ENCODE peak calls at places on chromosomes 2 and 18, in ten cellular contexts. One of them, this sample, is unnamed. For H3K36me3, the result is how much of the 10 kb centered on the place peaks cover.

GRCh38 chr18:23646282-23646681 is 16.4 kb downstream of the ANKRD29 start:
- DNase-seq in K562: no peak
- DNase-seq in psoas muscle: no peak
- DNase-seq in body of pancreas: no peak
- DNase-seq in naive thymus-derived CD4-positive, alpha-beta T cell: no peak
- DNase-seq in SK-N-MC: no peak
- DNase-seq in SJSA1: no peak
- DNase-seq in pancreas: no peak
- DNase-seq in breast epithelium: no peak
- DNase-seq in mammary epithelial cell: no peak
- DNase-seq in this sample: no peak

GRCh38 chr2:122481717-122482116 is 726.3 kb downstream of the TSN start:
- DNase-seq in K562: no peak
- DNase-seq in psoas muscle: no peak
- DNase-seq in pancreas: no peak
- DNase-seq in body of pancreas: no peak
- DNase-seq in breast epithelium: no peak
- DNase-seq in naive thymus-derived CD4-positive, alpha-beta T cell: no peak
- DNase-seq in mammary epithelial cell: peak
- DNase-seq in SK-N-MC: no peak
- DNase-seq in SJSA1: no peak
- DNase-seq in this sample: no peak

GRCh38 chr2:62440281-62440946 is 65.6 kb downstream of the TMEM17 start:
- DNase-seq in SJSA1: no peak
- DNase-seq in SK-N-MC: no peak
- DNase-seq in pancreas: no peak
- DNase-seq in body of pancreas: no peak
- DNase-seq in psoas muscle: no peak
- DNase-seq in breast epithelium: no peak
- DNase-seq in mammary epithelial cell: no peak
- DNase-seq in K562: no peak
- DNase-seq in naive thymus-derived CD4-positive, alpha-beta T cell: no peak
- DNase-seq in this sample: no peak

GRCh38 chr2:202723746-202724145 is 89.0 kb downstream of the FAM117B start:
- DNase-seq in body of pancreas: no peak
- DNase-seq in pancreas: no peak
- DNase-seq in psoas muscle: no peak
- DNase-seq in naive thymus-derived CD4-positive, alpha-beta T cell: no peak
- DNase-seq in breast epithelium: no peak
- DNase-seq in SJSA1: no peak
- DNase-seq in K562: no peak
- DNase-seq in SK-N-MC: no peak
- DNase-seq in mammary epithelial cell: no peak
- DNase-seq in this sample: no peak

GRCh38 chr2:7673843-7674242 is 756.6 kb downstream of the RNF144A start:
- DNase-seq in body of pancreas: no peak
- DNase-seq in SK-N-MC: no peak
- DNase-seq in psoas muscle: no peak
- DNase-seq in SJSA1: no peak
- DNase-seq in pancreas: no peak
- DNase-seq in breast epithelium: no peak
- DNase-seq in mammary epithelial cell: no peak
- DNase-seq in K562: no peak
- DNase-seq in naive thymus-derived CD4-positive, alpha-beta T cell: no peak
- DNase-seq in this sample: no peak

GRCh38 chr2:222380456-222380855 is 43.9 kb upstream of the SGPP2 start:
- DNase-seq in SK-N-MC: no peak
- DNase-seq in psoas muscle: no peak
- DNase-seq in breast epithelium: no peak
- DNase-seq in body of pancreas: no peak
- DNase-seq in K562: no peak
- DNase-seq in SJSA1: no peak
- DNase-seq in naive thymus-derived CD4-positive, alpha-beta T cell: no peak
- DNase-seq in mammary epithelial cell: no peak
- DNase-seq in pancreas: no peak
- DNase-seq in this sample: no peak

GRCh38 chr2:212227755-212228154 is 310.8 kb downstream of the ERBB4 start:
- DNase-seq in pancreas: peak
- DNase-seq in psoas muscle: no peak
- DNase-seq in SK-N-MC: peak
- DNase-seq in SJSA1: no peak
- DNase-seq in breast epithelium: no peak
- DNase-seq in K562: no peak
- DNase-seq in naive thymus-derived CD4-positive, alpha-beta T cell: no peak
- DNase-seq in mammary epithelial cell: peak
- DNase-seq in body of pancreas: peak
- DNase-seq in this sample: no peak

GRCh38 chr18:80241919-80242777 is 5.2 kb downstream of the PARD6G start:
- DNase-seq in naive thymus-derived CD4-positive, alpha-beta T cell: no peak
- DNase-seq in psoas muscle: no peak
- DNase-seq in body of pancreas: no peak
- DNase-seq in breast epithelium: no peak
- DNase-seq in K562: no peak
- DNase-seq in SJSA1: no peak
- DNase-seq in pancreas: no peak
- DNase-seq in SK-N-MC: no peak
- DNase-seq in mammary epithelial cell: peak
- DNase-seq in this sample: no peak

GRCh38 chr2:97736608-97737330 is 23.4 kb downstream of the ZAP70 start:
- DNase-seq in body of pancreas: no peak
- DNase-seq in SK-N-MC: no peak
- DNase-seq in psoas muscle: no peak
- DNase-seq in breast epithelium: no peak
- DNase-seq in mammary epithelial cell: no peak
- DNase-seq in SJSA1: no peak
- DNase-seq in pancreas: no peak
- DNase-seq in K562: no peak
- DNase-seq in naive thymus-derived CD4-positive, alpha-beta T cell: no peak
- DNase-seq in this sample: no peak

GRCh38 chr18:28961669-28962228 is 784.8 kb upstream of the CDH2 start:
- DNase-seq in SK-N-MC: no peak
- DNase-seq in naive thymus-derived CD4-positive, alpha-beta T cell: no peak
- DNase-seq in psoas muscle: no peak
- DNase-seq in SJSA1: no peak
- DNase-seq in pancreas: no peak
- DNase-seq in breast epithelium: no peak
- DNase-seq in body of pancreas: no peak
- DNase-seq in mammary epithelial cell: peak
- DNase-seq in K562: peak
- DNase-seq in this sample: no peak

GRCh38 chr2:241852116-241852980 is 6.3 kb downstream of the PDCD1 start:
- DNase-seq in naive thymus-derived CD4-positive, alpha-beta T cell: no peak
- DNase-seq in K562: no peak
- DNase-seq in body of pancreas: no peak
- DNase-seq in SK-N-MC: no peak
- DNase-seq in psoas muscle: no peak
- DNase-seq in pancreas: peak
- DNase-seq in SJSA1: peak
- DNase-seq in breast epithelium: peak
- DNase-seq in mammary epithelial cell: no peak
- DNase-seq in this sample: peak

GRCh38 chr2:118913805-118914645 is 28.0 kb upstream of the MARCO start:
- DNase-seq in K562: no peak
- DNase-seq in SK-N-MC: no peak
- DNase-seq in naive thymus-derived CD4-positive, alpha-beta T cell: no peak
- DNase-seq in pancreas: no peak
- DNase-seq in SJSA1: no peak
- DNase-seq in body of pancreas: no peak
- DNase-seq in psoas muscle: no peak
- DNase-seq in breast epithelium: no peak
- DNase-seq in mammary epithelial cell: peak
- DNase-seq in this sample: no peak

GRCh38 chr2:45902379-45902778 is 250.9 kb downstream of the PRKCE start:
- DNase-seq in pancreas: no peak
- DNase-seq in breast epithelium: no peak
- DNase-seq in body of pancreas: no peak
- DNase-seq in SJSA1: no peak
- DNase-seq in naive thymus-derived CD4-positive, alpha-beta T cell: no peak
- DNase-seq in psoas muscle: no peak
- DNase-seq in SK-N-MC: no peak
- DNase-seq in mammary epithelial cell: no peak
- DNase-seq in K562: no peak
- DNase-seq in this sample: no peak
- H3K27ac ChIP-seq in pancreas: no peak
- H3K27ac ChIP-seq in breast epithelium: no peak
- H3K27ac ChIP-seq in body of pancreas: peak
- H3K27ac ChIP-seq in SJSA1: no peak
- H3K27ac ChIP-seq in naive thymus-derived CD4-positive, alpha-beta T cell: no peak
- H3K27ac ChIP-seq in psoas muscle: no peak
- H3K27ac ChIP-seq in SK-N-MC: no peak
- H3K27ac ChIP-seq in mammary epithelial cell: no peak
- H3K27ac ChIP-seq in K562: no peak
- H3K27ac ChIP-seq in this sample: no peak

GRCh38 chr2:105777506-105778343 is 33.0 kb downstream of the NCK2 start:
- DNase-seq in mammary epithelial cell: no peak
- DNase-seq in naive thymus-derived CD4-positive, alpha-beta T cell: no peak
- DNase-seq in K562: no peak
- DNase-seq in SK-N-MC: no peak
- DNase-seq in pancreas: no peak
- DNase-seq in breast epithelium: no peak
- DNase-seq in psoas muscle: no peak
- DNase-seq in SJSA1: no peak
- DNase-seq in body of pancreas: no peak
- DNase-seq in this sample: no peak

GRCh38 chr2:105775809-105776559 is 31.3 kb downstream of the NCK2 start:
- DNase-seq in SK-N-MC: no peak
- DNase-seq in body of pancreas: no peak
- DNase-seq in pancreas: no peak
- DNase-seq in SJSA1: no peak
- DNase-seq in K562: no peak
- DNase-seq in mammary epithelial cell: no peak
- DNase-seq in breast epithelium: no peak
- DNase-seq in psoas muscle: no peak
- DNase-seq in naive thymus-derived CD4-positive, alpha-beta T cell: no peak
- DNase-seq in this sample: no peak

GRCh38 chr2:105774781-105775337 is 30.1 kb downstream of the NCK2 start:
- DNase-seq in K562: no peak
- DNase-seq in SK-N-MC: no peak
- DNase-seq in SJSA1: no peak
- DNase-seq in pancreas: no peak
- DNase-seq in psoas muscle: no peak
- DNase-seq in mammary epithelial cell: no peak
- DNase-seq in naive thymus-derived CD4-positive, alpha-beta T cell: no peak
- DNase-seq in body of pancreas: no peak
- DNase-seq in breast epithelium: no peak
- DNase-seq in this sample: no peak

GRCh38 chr2:105777071-105777482 is 32.4 kb downstream of the NCK2 start:
- DNase-seq in psoas muscle: peak
- DNase-seq in pancreas: no peak
- DNase-seq in naive thymus-derived CD4-positive, alpha-beta T cell: no peak
- DNase-seq in K562: no peak
- DNase-seq in body of pancreas: no peak
- DNase-seq in mammary epithelial cell: no peak
- DNase-seq in SJSA1: no peak
- DNase-seq in SK-N-MC: no peak
- DNase-seq in breast epithelium: no peak
- DNase-seq in this sample: no peak

DNA sequence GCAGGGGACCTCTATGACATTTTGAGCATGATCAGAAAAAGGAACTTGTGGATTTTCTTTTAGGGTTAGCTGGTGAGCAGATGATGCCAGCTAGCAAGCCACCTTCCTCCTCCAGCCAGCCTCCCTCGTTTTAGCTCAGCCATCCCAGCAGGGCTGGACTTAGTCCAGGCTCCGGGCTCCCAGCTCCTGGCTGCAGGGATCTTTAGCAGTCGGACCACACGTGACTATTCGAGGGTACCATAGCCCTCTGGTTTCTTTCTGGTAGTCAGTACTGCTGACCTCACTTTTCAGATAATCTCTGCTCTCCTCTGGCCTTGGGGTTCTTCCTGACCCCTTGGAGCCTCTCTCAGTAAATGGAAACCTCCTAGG is 31.8 kb downstream of the NCK2 start:
- DNase-seq in psoas muscle: no peak
- DNase-seq in SJSA1: no peak
- DNase-seq in K562: no peak
- DNase-seq in pancreas: no peak
- DNase-seq in breast epithelium: no peak
- DNase-seq in body of pancreas: no peak
- DNase-seq in naive thymus-derived CD4-positive, alpha-beta T cell: no peak
- DNase-seq in SK-N-MC: no peak
- DNase-seq in mammary epithelial cell: no peak
- DNase-seq in this sample: no peak
- H3K4me3 ChIP-seq in psoas muscle: no peak
- H3K4me3 ChIP-seq in SJSA1: no peak
- H3K4me3 ChIP-seq in K562: no peak
- H3K4me3 ChIP-seq in pancreas: no peak
- H3K4me3 ChIP-seq in breast epithelium: no peak
- H3K4me3 ChIP-seq in body of pancreas: no peak
- H3K4me3 ChIP-seq in naive thymus-derived CD4-positive, alpha-beta T cell: peak
- H3K4me3 ChIP-seq in SK-N-MC: no peak
- H3K4me3 ChIP-seq in mammary epithelial cell: no peak
- H3K4me3 ChIP-seq in this sample: no peak

DNA sequence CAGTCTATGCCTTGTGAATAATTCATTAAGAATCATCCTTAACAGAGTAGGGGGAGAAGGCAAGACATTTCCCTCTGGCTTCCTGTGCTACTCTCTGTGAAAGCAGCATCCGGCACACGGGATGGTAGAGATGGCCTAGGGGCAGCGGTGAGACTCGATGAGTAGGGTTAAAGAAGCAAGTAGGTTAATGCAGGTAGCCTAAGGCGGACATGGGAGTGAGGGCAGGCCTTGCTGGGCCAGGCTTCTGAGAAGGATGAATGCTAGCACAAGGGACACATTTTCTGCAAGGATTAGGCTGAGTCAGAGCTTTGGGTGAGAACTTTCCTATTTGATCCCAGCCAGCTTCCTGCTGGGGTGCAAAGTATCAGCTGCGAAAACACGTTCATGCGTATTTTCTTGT is 80.8 kb downstream of the NXPH2 start:
- DNase-seq in SK-N-MC: no peak
- DNase-seq in mammary epithelial cell: no peak
- DNase-seq in K562: no peak
- DNase-seq in body of pancreas: no peak
- DNase-seq in psoas muscle: no peak
- DNase-seq in pancreas: no peak
- DNase-seq in SJSA1: no peak
- DNase-seq in breast epithelium: no peak
- DNase-seq in naive thymus-derived CD4-positive, alpha-beta T cell: no peak
- DNase-seq in this sample: no peak
- H3K36me3 ChIP-seq in SK-N-MC: under half
- H3K36me3 ChIP-seq in mammary epithelial cell: under half
- H3K36me3 ChIP-seq in K562: under half
- H3K36me3 ChIP-seq in body of pancreas: under half
- H3K36me3 ChIP-seq in psoas muscle: under half
- H3K36me3 ChIP-seq in pancreas: under half
- H3K36me3 ChIP-seq in SJSA1: under half
- H3K36me3 ChIP-seq in breast epithelium: under half
- H3K36me3 ChIP-seq in naive thymus-derived CD4-positive, alpha-beta T cell: under half
- H3K36me3 ChIP-seq in this sample: under half

GRCh38 chr18:50877545-50878265 is 1.2 kb upstream of the ME2 start:
- DNase-seq in pancreas: no peak
- DNase-seq in psoas muscle: no peak
- DNase-seq in SK-N-MC: no peak
- DNase-seq in K562: no peak
- DNase-seq in SJSA1: no peak
- DNase-seq in breast epithelium: no peak
- DNase-seq in body of pancreas: no peak
- DNase-seq in naive thymus-derived CD4-positive, alpha-beta T cell: peak
- DNase-seq in mammary epithelial cell: no peak
- DNase-seq in this sample: no peak
- H3K27ac ChIP-seq in pancreas: peak
- H3K27ac ChIP-seq in psoas muscle: peak
- H3K27ac ChIP-seq in SK-N-MC: no peak
- H3K27ac ChIP-seq in K562: no peak
- H3K27ac ChIP-seq in SJSA1: no peak
- H3K27ac ChIP-seq in breast epithelium: peak
- H3K27ac ChIP-seq in body of pancreas: no peak
- H3K27ac ChIP-seq in naive thymus-derived CD4-positive, alpha-beta T cell: peak
- H3K27ac ChIP-seq in mammary epithelial cell: peak
- H3K27ac ChIP-seq in this sample: peak

This sample was measured in heart left ventricle.